ENCODE peak calls at places on chromosomes 2 and 18, in five cellular contexts. O is neuronal stem cell, X is IMR-90, B is H9, R is H1. W is an unnamed sample. For H3K27me3, the result is how much of the 10 kb centered on the place peaks cover.

GRCh38 chr2:88261725-88262124 is 91.6 kb downstream of the THNSL2 start:
- DNase-seq in O (no peak), X (no peak), R (no peak), B (no peak), W (no peak)

GRCh38 chr2:11743846-11744553 is 2.4 kb upstream of the LPIN1 start:
- DNase-seq in X (peak), O (peak), R (peak), B (peak), W (peak)

GRCh38 chr2:64944484-64944883 is 44.7 kb upstream of the SLC1A4 start:
- DNase-seq in X (no peak), O (no peak), B (no peak), R (no peak), W (no peak)

GRCh38 chr2:10058251-10059015 is 15.1 kb downstream of the KLF11 start:
- DNase-seq in X (no peak), O (no peak), B (no peak), R (no peak), W (no peak)

GRCh38 chr2:133331437-133331836 is 236.8 kb downstream of the NCKAP5 start:
- DNase-seq in R (no peak), X (no peak), B (no peak), O (no peak), W (no peak)

GRCh38 chr18:51330148-51330547 is 132.7 kb upstream of the MEX3C start:
- DNase-seq in X (no peak), B (no peak), R (no peak), O (no peak), W (no peak)

GRCh38 chr2:231926761-231927565 is 767 bp upstream of the NPPC start:
- DNase-seq in B (peak), O (peak), X (peak), R (no peak), W (no peak)

GRCh38 chr2:222709191-222709891 is 37.9 kb downstream of the MOGAT1 start:
- DNase-seq in B (peak), X (peak), R (no peak), O (peak), W (peak)

GRCh38 chr2:24497685-24498084 is 6.6 kb downstream of the NCOA1 start:
- DNase-seq in O (no peak), R (no peak), X (no peak), B (no peak), W (no peak)

GRCh38 chr18:36095936-36096519 is 28.7 kb upstream of the RPRD1A start:
- DNase-seq in O (peak), B (no peak), R (no peak), X (peak), W (peak)

GRCh38 chr2:191845876-191846786 is 757 bp downstream of the CAVIN2 start:
- DNase-seq in X (no peak), R (no peak), B (no peak), O (no peak), W (no peak)

GRCh38 chr2:39696838-39697237 is 31.1 kb downstream of the TMEM178A start:
- DNase-seq in O (no peak), R (no peak), B (no peak), X (peak), W (peak)

GRCh38 chr2:127067620-127068350 is 39.2 kb downstream of the BIN1 start:
- DNase-seq in B (peak), O (peak), R (peak), X (peak), W (peak)

GRCh38 chr2:151669585-151670081 is 64.6 kb downstream of the NEB start:
- DNase-seq in R (peak), O (no peak), B (no peak), X (no peak), W (no peak)

GRCh38 chr2:68827681-68828080 is 43.5 kb downstream of the BMP10 start:
- DNase-seq in O (no peak), B (no peak), R (no peak), X (peak), W (no peak)

GRCh38 chr2:195648780-195649179 is 8.2 kb upstream of the SLC39A10 start:
- DNase-seq in O (no peak), X (no peak), R (no peak), B (no peak), W (no peak)

GRCh38 chr18:65526099-65526498 is 224.7 kb upstream of the CDH7 start:
- DNase-seq in O (no peak), B (no peak), X (no peak), R (no peak), W (no peak)

GRCh38 chr2:151842830-151843668 is 14.8 kb upstream of the ARL5A start:
- DNase-seq in X (no peak), O (no peak), B (no peak), R (no peak), W (no peak)

GRCh38 chr2:228938629-228939028 is 332.5 kb downstream of the PID1 start:
- DNase-seq in B (no peak), O (no peak), X (no peak), R (no peak), W (no peak)

GRCh38 chr2:48009256-48009655 is 103.0 kb upstream of the FBXO11 start:
- DNase-seq in X (no peak), R (no peak), B (no peak), O (no peak), W (no peak)

GRCh38 chr2:134218928-134219707 is 34.8 kb upstream of the MGAT5 start:
- DNase-seq in X (no peak), O (no peak), R (no peak), B (no peak), W (peak)

GRCh38 chr2:201139836-201140599 is 24.1 kb downstream of the CFLAR start:
- DNase-seq in O (no peak), R (no peak), B (peak), X (no peak), W (no peak)

GRCh38 chr2:234974501-234975385 is 22.9 kb downstream of the SH3BP4 start:
- DNase-seq in R (no peak), B (no peak), X (peak), O (no peak), W (peak)

GRCh38 chr2:230216489-230216888 is 3.3 kb downstream of the SP110 start:
- DNase-seq in B (no peak), R (no peak), X (no peak), O (no peak), W (no peak)

GRCh38 chr2:164875334-164876205 is 33.9 kb upstream of the COBLL1 start:
- DNase-seq in B (no peak), R (no peak), X (no peak), O (no peak), W (no peak)

GRCh38 chr2:28895189-28895893 is 874 bp downstream of the WDR43 start:
- DNase-seq in O (no peak), X (peak), R (no peak), B (peak), W (peak)

GRCh38 chr2:56582570-56582969 is 398.8 kb downstream of the CCDC85A start:
- DNase-seq in R (no peak), O (no peak), B (no peak), X (no peak), W (no peak)

GRCh38 chr2:27800856-27801255 is 29.3 kb downstream of the MRPL33 start:
- DNase-seq in R (no peak), X (no peak), O (no peak), B (no peak), W (no peak)

GRCh38 chr18:34097312-34097711 is 127.4 kb downstream of the NOL4 start:
- DNase-seq in R (no peak), O (no peak), X (no peak), B (no peak), W (peak)

DNA sequence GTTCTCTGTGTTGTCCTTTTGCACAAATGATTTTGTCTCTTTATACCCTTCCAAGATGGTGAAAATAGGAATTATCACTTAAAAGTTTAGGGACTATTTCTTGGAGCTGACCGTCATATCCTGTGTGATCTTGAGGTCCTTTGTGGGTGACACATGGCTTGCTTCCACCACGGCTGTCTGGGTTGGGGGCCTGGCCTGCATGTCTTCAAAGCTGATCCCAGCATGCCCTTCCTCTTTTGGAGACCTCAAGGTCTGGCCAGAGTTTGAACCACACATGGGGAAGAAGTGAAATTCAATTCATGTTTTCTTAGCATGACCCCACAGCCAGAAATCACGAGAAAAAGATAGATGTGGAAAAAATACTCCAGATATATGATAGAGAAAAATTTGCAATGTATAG is 14.0 kb downstream of the SFTPB start:
- DNase-seq in R (no peak), B (no peak), X (no peak), O (no peak), W (no peak)
- H3K18ac ChIP-seq in R (no peak), B (no peak), X (no peak), O (no peak), W (no peak)

GRCh38 chr18:58851874-58852273 is 12.8 kb upstream of the ZNF532 start:
- DNase-seq in O (no peak), B (no peak), X (no peak), R (no peak), W (no peak)
- H2BK5ac ChIP-seq in O (no peak), B (no peak), X (no peak), R (no peak), W (no peak)

GRCh38 chr2:183037281-183037659 is 987 bp downstream of the NCKAP1 start:
- DNase-seq in X (peak), O (no peak), B (no peak), R (no peak), W (peak)

GRCh38 chr2:183037660-183038340 is 457 bp downstream of the NCKAP1 start:
- DNase-seq in B (no peak), X (no peak), R (no peak), O (peak), W (no peak)

GRCh38 chr2:183035298-183035953 is 2.8 kb downstream of the NCKAP1 start:
- DNase-seq in R (no peak), O (no peak), B (no peak), X (peak), W (peak)

GRCh38 chr2:183034806-183035205 is 3.5 kb downstream of the NCKAP1 start:
- DNase-seq in X (peak), R (no peak), O (no peak), B (no peak), W (peak)

DNA sequence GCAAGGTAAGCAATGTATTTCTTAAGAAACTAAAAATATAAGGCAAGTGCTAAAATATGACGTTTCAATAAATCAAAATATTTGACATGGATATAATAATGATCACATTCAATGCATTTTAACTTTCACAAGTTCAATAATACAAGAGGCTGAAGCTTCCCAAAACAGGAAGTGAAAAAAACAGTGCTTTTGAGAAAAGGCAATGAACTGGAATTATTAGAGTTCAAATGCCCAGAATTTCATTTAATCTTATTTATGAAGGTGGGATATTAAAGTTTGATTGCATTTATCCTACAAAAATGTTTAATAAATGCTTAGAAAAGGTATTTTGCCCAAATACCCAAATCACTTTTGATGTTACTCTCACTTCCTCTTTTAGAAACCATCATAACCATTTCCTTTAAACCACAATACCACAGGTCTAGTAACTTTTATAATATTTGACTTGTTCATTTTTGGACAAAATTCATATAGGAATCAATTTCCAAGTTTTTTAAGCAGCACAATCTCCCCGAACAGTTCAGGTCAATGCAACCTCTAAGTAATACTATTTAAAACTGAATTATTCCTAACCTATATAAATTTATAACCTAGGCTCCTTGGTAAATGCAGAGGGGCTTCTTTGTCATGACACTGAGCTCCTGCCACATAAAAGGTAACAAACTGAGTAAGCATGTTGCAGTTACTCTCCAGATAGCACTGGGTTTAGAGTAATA is 2.1 kb downstream of the NCKAP1 start:
- DNase-seq in B (no peak), O (no peak), R (no peak), X (no peak), W (no peak)
- H3K27me3 ChIP-seq in B (under half), O (under half), R (under half), X (under half), W (under half)

DNA sequence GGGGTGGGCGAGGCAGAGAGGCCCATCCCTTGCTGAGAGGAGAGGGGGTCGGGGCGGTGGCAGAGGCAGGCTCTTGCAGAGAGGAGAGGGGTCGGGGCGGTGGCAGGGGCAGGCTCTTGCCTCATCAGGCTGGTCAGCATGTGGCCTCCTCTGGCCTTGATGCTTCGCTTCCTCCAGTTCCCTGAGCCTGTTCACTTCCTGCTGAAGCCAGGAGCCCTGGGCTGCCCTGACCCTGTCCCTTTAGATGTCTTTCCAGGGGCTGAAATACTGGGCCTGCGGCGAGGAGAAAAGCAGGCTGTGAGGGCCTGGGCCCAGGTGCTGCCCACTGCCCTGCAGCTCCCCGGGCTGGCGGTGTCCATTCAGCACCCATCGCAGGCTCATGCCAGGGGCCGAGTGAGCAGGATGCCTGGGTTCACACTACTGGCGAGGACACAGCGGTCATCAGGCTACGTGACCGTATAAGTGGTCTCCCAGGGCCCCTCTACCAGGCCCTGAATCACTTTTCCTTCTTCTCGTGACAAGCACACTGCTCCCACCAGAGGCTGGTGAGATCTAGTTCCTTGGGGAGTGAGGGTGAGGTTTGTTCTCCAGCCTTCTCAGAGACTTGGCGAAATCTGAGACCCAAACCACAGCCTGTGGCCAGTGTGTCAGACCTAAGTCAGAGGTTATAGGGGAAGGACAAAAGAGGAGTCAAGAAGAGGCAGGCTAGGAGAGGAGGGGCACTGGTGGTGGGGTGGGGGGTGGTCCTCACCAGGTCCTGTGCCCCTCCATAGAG is 6.3 kb upstream of the SEMA4C start:
- DNase-seq in B (peak), R (no peak), O (no peak), X (peak), W (peak)
- H3K18ac ChIP-seq in B (no peak), R (peak), O (peak), X (no peak), W (peak)

DNA sequence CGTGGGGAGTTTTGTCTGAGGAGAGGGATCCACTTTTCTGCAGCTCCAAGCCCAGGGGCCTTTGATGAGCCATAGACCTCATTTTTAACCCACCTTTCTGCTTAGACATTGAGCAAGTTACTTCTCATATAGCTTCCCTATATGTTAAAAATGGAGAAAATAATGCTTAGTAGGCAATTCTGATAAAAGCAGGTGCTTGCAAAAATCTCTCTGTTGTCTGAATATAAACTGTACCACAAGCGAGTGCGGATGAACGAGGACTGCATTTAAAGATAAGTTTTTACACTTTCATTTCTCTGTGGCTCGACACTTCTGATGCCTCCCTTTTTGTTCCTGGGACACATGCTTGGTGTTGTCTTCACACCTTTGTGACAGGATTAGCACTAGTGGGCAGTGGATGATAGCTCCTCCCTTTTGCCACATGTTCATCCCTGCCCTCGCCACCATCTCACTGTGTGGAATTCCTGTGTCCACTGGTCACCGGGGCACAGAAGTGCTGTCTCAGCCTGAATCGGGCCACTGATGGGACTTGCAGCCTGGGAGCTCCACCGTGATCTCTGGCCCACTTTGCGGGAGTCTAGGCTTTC is 1.6 kb downstream of the TYMS start:
- DNase-seq in B (no peak), X (no peak), O (no peak), R (no peak), W (no peak)
- H2BK5ac ChIP-seq in B (no peak), X (peak), O (peak), R (no peak), W (no peak)

GRCh38 chr2:104863229-104863584 is 9.3 kb downstream of the POU3F3 start:
- DNase-seq in B (no peak), O (no peak), X (no peak), R (no peak), W (no peak)

GRCh38 chr2:104859310-104860130 is 5.6 kb downstream of the POU3F3 start:
- DNase-seq in R (no peak), O (no peak), B (no peak), X (no peak), W (no peak)

GRCh38 chr2:104862061-104862941 is 8.4 kb downstream of the POU3F3 start:
- DNase-seq in R (no peak), B (peak), O (no peak), X (no peak), W (no peak)

GRCh38 chr2:104860141-104860790 is 6.4 kb downstream of the POU3F3 start:
- DNase-seq in R (no peak), B (no peak), O (no peak), X (no peak), W (no peak)

GRCh38 chr2:104861295-104862060 is 7.6 kb downstream of the POU3F3 start:
- DNase-seq in B (peak), O (no peak), R (no peak), X (no peak), W (no peak)
- H3K27me3 ChIP-seq in B (half or more), O (under half), R (half or more), X (half or more), W (half or more)

GRCh38 chr2:181944914-181945291 is 40.8 kb upstream of the PPP1R1C start:
- DNase-seq in O (no peak), X (no peak), R (no peak), B (no peak), W (no peak)

GRCh38 chr2:181947273-181947672 is 38.4 kb upstream of the PPP1R1C start:
- DNase-seq in X (no peak), O (no peak), R (no peak), B (no peak), W (no peak)

GRCh38 chr2:181946444-181947127 is 39.1 kb upstream of the PPP1R1C start:
- DNase-seq in O (no peak), B (no peak), X (no peak), R (no peak), W (no peak)

GRCh38 chr2:181949047-181949446 is 36.6 kb upstream of the PPP1R1C start:
- DNase-seq in R (no peak), B (no peak), X (peak), O (no peak), W (no peak)

GRCh38 chr2:181948227-181948626 is 37.4 kb upstream of the PPP1R1C start:
- DNase-seq in X (no peak), O (no peak), R (no peak), B (no peak), W (no peak)
- H3K18ac ChIP-seq in X (no peak), O (no peak), R (no peak), B (no peak), W (no peak)

DNA sequence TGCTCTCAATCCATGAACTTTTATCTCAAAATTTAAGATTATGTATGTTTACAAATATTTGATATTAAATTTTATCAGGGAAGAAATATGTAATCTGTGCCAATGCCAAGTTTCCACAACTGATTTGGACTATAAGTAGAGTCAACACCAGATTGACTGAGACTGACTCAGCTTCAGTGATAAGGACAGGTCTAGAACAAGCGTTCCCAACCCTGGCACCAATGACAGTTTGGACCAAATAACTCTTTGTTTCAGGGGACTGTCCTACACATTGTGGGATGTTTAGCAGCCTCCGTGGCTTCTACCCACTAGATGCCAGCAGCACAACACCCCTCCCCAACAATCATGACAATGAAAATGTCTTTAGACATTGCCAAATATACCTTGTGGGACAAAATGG is 165.3 kb downstream of the THADA start:
- DNase-seq in O (no peak), X (no peak), R (no peak), B (no peak), W (no peak)
- H2BK5ac ChIP-seq in O (no peak), X (no peak), R (no peak), B (no peak), W (no peak)

GRCh38 chr2:66585616-66586015 is 150.7 kb downstream of the MEIS1 start:
- DNase-seq in O (no peak), B (no peak), X (no peak), R (no peak), W (no peak)
- H3K27me3 ChIP-seq in O (under half), B (under half), X (under half), R (under half), W (under half)